ENCODE peak calls at places on chromosomes 16 and 17, in five cellular contexts. F, E, I, Y and W are unnamed samples.
A peak's percentile ranks its signal among the peaks of the same experiment; 100 is the strongest.

GRCh38 chr16:55570159-55570558 is 3.7 kb downstream of the CAPNS2 start:
- DNase-seq in E (no peak), Y (no peak), I (no peak), F (no peak), W (no peak)

GRCh38 chr16:49598386-49599170 is 225.0 kb downstream of the C16orf78 start:
- DNase-seq in F (no peak), Y (no peak), E (no peak), I (no peak), W (no peak)

GRCh38 chr16:87874639-87875472 is 5.5 kb upstream of the SLC7A5 start:
- DNase-seq in Y (no peak), F (no peak), I (no peak), E (no peak), W (no peak)

GRCh38 chr16:85483424-85483823 is 129.7 kb upstream of the GSE1 start:
- DNase-seq in E (no peak), I (no peak), Y (no peak), F (peak; percentile 44), W (no peak)

GRCh38 chr17:32915108-32915700 is 12.7 kb upstream of the TMEM98 start:
- DNase-seq in I (no peak), F (no peak), E (no peak), Y (no peak), W (no peak)

GRCh38 chr17:27793168-27793905 is 7.0 kb downstream of the NOS2 start:
- DNase-seq in E (peak; percentile 14), Y (peak; percentile 31), F (no peak), I (peak; percentile 34), W (no peak)

GRCh38 chr17:65931246-65932149 is 260.4 kb downstream of the CEP112 start:
- DNase-seq in I (no peak), F (no peak), Y (peak; percentile 60), E (no peak), W (no peak)

GRCh38 chr17:67548693-67549092 is 169.0 kb upstream of the NOL11 start:
- DNase-seq in I (no peak), F (no peak), E (no peak), Y (no peak), W (no peak)

GRCh38 chr16:2912330-2913199 is 834 bp downstream of the FLYWCH1 start:
- DNase-seq in F (no peak), E (peak; percentile 32), Y (peak; percentile 38), I (peak; percentile 15), W (peak; percentile 41)

GRCh38 chr17:80328620-80329380 is 68.1 kb downstream of the RNF213 start:
- DNase-seq in E (no peak), Y (no peak), F (no peak), I (no peak), W (no peak)

GRCh38 chr17:44928950-44929720 is 13.8 kb upstream of the GFAP start:
- DNase-seq in Y (no peak), E (no peak), F (no peak), I (no peak), W (no peak)

GRCh38 chr17:74369221-74369620 is 1.9 kb downstream of the GPR142 start:
- DNase-seq in Y (peak; percentile 51), F (peak; percentile 34), E (no peak), I (no peak), W (peak; percentile 48)

GRCh38 chr17:58831780-58832179 is 76.1 kb downstream of the PPM1E start:
- DNase-seq in F (no peak), E (no peak), I (no peak), Y (no peak), W (no peak)

GRCh38 chr16:30488764-30489595 is 16.4 kb downstream of the ITGAL start:
- DNase-seq in E (no peak), Y (no peak), I (no peak), F (no peak), W (no peak)

GRCh38 chr17:1069847-1070246 is 72.9 kb downstream of the TIMM22 start:
- DNase-seq in I (no peak), Y (no peak), E (no peak), F (no peak), W (no peak)

GRCh38 chr17:42920106-42920900 is 19.7 kb downstream of the G6PC1 start:
- DNase-seq in F (no peak), I (no peak), Y (no peak), E (no peak), W (no peak)

GRCh38 chr16:72986011-72986410 is 61.9 kb downstream of the ZFHX3 start:
- DNase-seq in F (no peak), I (no peak), Y (peak; percentile 60), E (no peak), W (peak; percentile 68)

GRCh38 chr17:10116676-10117075 is 81.7 kb downstream of the GAS7 start:
- DNase-seq in I (no peak), F (no peak), E (no peak), Y (no peak), W (no peak)

GRCh38 chr17:7242717-7243576 is 698 bp upstream of the GABARAP start:
- DNase-seq in F (peak; percentile 81), I (peak; percentile 90), E (peak; percentile 88), Y (peak; percentile 96), W (peak; percentile 96)

GRCh38 chr16:84585886-84586285 is 32.0 kb downstream of the COTL1 start:
- DNase-seq in Y (no peak), F (no peak), I (peak; percentile 72), E (no peak), W (no peak)

GRCh38 chr16:85364323-85365040 is 248.6 kb upstream of the GSE1 start:
- DNase-seq in Y (no peak), F (no peak), I (no peak), E (no peak), W (no peak)

GRCh38 chr16:67509016-67509415 is 19.6 kb upstream of the RIPOR1 start:
- DNase-seq in Y (no peak), I (no peak), F (no peak), E (no peak), W (no peak)

GRCh38 chr16:81873843-81874752 is 95.0 kb downstream of the PLCG2 start:
- DNase-seq in F (no peak), I (peak; percentile 29), Y (peak; percentile 35), E (peak; percentile 76), W (peak; percentile 49)

GRCh38 chr16:89507219-89507833 is 877 bp upstream of the SPG7 start:
- DNase-seq in F (no peak), I (no peak), E (no peak), Y (no peak), W (no peak)

GRCh38 chr17:34499576-34499975 is 79.8 kb upstream of the TMEM132E start:
- DNase-seq in E (peak; percentile 11), F (no peak), Y (no peak), I (no peak), W (no peak)

GRCh38 chr17:15971882-15972281 is 27.0 kb downstream of the ADORA2B start:
- DNase-seq in E (no peak), Y (no peak), I (no peak), F (no peak), W (no peak)

GRCh38 chr17:76262732-76263344 is 2.3 kb upstream of the UBALD2 start:
- DNase-seq in E (no peak), I (no peak), F (no peak), Y (no peak), W (no peak)

GRCh38 chr16:70679653-70680494 is 6.0 kb downstream of the MTSS2 start:
- DNase-seq in I (no peak), E (no peak), Y (peak; percentile 50), F (no peak), W (no peak)

GRCh38 chr16:19666451-19666850 is 51.6 kb downstream of the KNOP1 start:
- DNase-seq in E (no peak), Y (peak; percentile 51), F (no peak), I (peak; percentile 61), W (no peak)

GRCh38 chr17:71760062-71760720 is 360.6 kb upstream of the SOX9 start:
- DNase-seq in F (no peak), Y (no peak), I (no peak), E (peak; percentile 10), W (no peak)

GRCh38 chr16:77304883-77305282 is 105.7 kb downstream of the SYCE1L start:
- DNase-seq in F (no peak), E (no peak), I (no peak), Y (no peak), W (no peak)

GRCh38 chr17:41486809-41487530 is 2.7 kb downstream of the KRT36 start:
- DNase-seq in Y (no peak), I (no peak), F (no peak), E (no peak), W (no peak)

GRCh38 chr17:60231234-60231633 is 81.5 kb downstream of the CA4 start:
- DNase-seq in F (no peak), I (peak; percentile 11), E (peak; percentile 24), Y (no peak), W (no peak)

GRCh38 chr16:1527836-1528811 is 5.3 kb upstream of the TMEM204 start:
- DNase-seq in E (no peak), Y (peak; percentile 67), I (no peak), F (no peak), W (no peak)